ENCODE peak calls at places on chromosomes 3 and 15, in six cellular contexts. U is sigmoid colon, T is K562, F is stomach, B is suprapubic skin, R is GM12878. A is an unnamed sample.

GRCh38 chr15:29111705-29112281 is 157.8 kb downstream of the NSMCE3 start:
- DNase-seq in U (no peak), T (no peak), F (no peak), B (no peak), R (no peak), A (no peak)

GRCh38 chr3:185332026-185332735 is 30.8 kb upstream of the MAP3K13 start:
- DNase-seq in U (no peak), T (no peak), F (no peak), B (no peak), R (peak), A (no peak)

GRCh38 chr3:29463306-29463705 is 182.4 kb downstream of the RBMS3 start:
- DNase-seq in U (no peak), T (no peak), F (no peak), B (no peak), R (no peak), A (no peak)

GRCh38 chr3:56885461-56885860 is 83.7 kb upstream of the ARHGEF3 start:
- DNase-seq in U (no peak), T (no peak), F (no peak), B (no peak), R (no peak), A (no peak)

GRCh38 chr3:195558602-195559001 is 15.5 kb upstream of the PPP1R2 start:
- DNase-seq in U (no peak), T (peak), F (no peak), B (no peak), R (no peak), A (peak)

GRCh38 chr3:172213168-172213567 is 173.8 kb downstream of the FNDC3B start:
- DNase-seq in U (no peak), T (no peak), F (no peak), B (no peak), R (peak), A (no peak)

GRCh38 chr15:37995461-37996347 is 61.3 kb downstream of the TMCO5A start:
- DNase-seq in U (no peak), T (no peak), F (no peak), B (no peak), R (peak), A (no peak)

GRCh38 chr3:186207515-186207914 is 98.6 kb upstream of the ETV5 start:
- DNase-seq in U (no peak), T (no peak), F (no peak), B (no peak), R (no peak), A (no peak)

GRCh38 chr15:69303337-69304175 is 4.8 kb downstream of the PAQR5 start:
- DNase-seq in U (no peak), T (peak), F (no peak), B (no peak), R (no peak), A (no peak)

GRCh38 chr3:172153335-172153861 is 114.0 kb downstream of the FNDC3B start:
- DNase-seq in U (peak), T (no peak), F (peak), B (peak), R (no peak), A (peak)

GRCh38 chr3:55333041-55333440 is 154.1 kb downstream of the WNT5A start:
- DNase-seq in U (no peak), T (no peak), F (no peak), B (no peak), R (no peak), A (no peak)

GRCh38 chr3:15860014-15860934 is 62.5 kb upstream of the ANKRD28 start:
- DNase-seq in U (peak), T (peak), F (peak), B (peak), R (no peak), A (peak)

GRCh38 chr3:113051222-113051804 is 60.5 kb downstream of the GTPBP8 start:
- DNase-seq in U (peak), T (peak), F (peak), B (peak), R (peak), A (no peak)

GRCh38 chr3:154338570-154338969 is 14.3 kb upstream of the DHX36 start:
- DNase-seq in U (no peak), T (no peak), F (no peak), B (no peak), R (no peak), A (no peak)

GRCh38 chr3:62028236-62028635 is 345.1 kb downstream of the FEZF2 start:
- DNase-seq in U (no peak), T (no peak), F (no peak), B (no peak), R (no peak), A (no peak)

GRCh38 chr3:42517143-42517542 is 14.7 kb downstream of the VIPR1 start:
- DNase-seq in U (no peak), T (no peak), F (no peak), B (no peak), R (no peak), A (no peak)

GRCh38 chr3:11288021-11288491 is 15.9 kb downstream of the ATG7 start:
- DNase-seq in U (no peak), T (no peak), F (no peak), B (no peak), R (no peak), A (no peak)

GRCh38 chr15:56868251-56868650 is 50.2 kb upstream of the TCF12 start:
- DNase-seq in U (no peak), T (no peak), F (no peak), B (no peak), R (no peak), A (no peak)

GRCh38 chr15:60760646-60761504 is 281.9 kb upstream of the ICE2 start:
- DNase-seq in U (no peak), T (no peak), F (no peak), B (no peak), R (no peak), A (no peak)

GRCh38 chr3:33047842-33048834 is 48.8 kb downstream of the GLB1 start:
- DNase-seq in U (no peak), T (no peak), F (no peak), B (no peak), R (no peak), A (no peak)

GRCh38 chr15:40929730-40930429 is 740 bp downstream of the DLL4 start:
- DNase-seq in U (no peak), T (peak), F (peak), B (peak), R (no peak), A (peak)

GRCh38 chr3:148036331-148036881 is 627.2 kb downstream of the ZIC1 start:
- DNase-seq in U (no peak), T (no peak), F (no peak), B (no peak), R (no peak), A (no peak)

GRCh38 chr15:85555875-85556617 is 175.6 kb downstream of the AKAP13 start:
- DNase-seq in U (no peak), T (no peak), F (no peak), B (no peak), R (no peak), A (no peak)

GRCh38 chr15:96270581-96271172 is 59.8 kb upstream of the NR2F2 start:
- DNase-seq in U (no peak), T (no peak), F (no peak), B (no peak), R (no peak), A (no peak)

GRCh38 chr3:187748050-187748481 is 2.8 kb upstream of the BCL6 start:
- DNase-seq in U (peak), T (peak), F (peak), B (peak), R (no peak), A (no peak)

GRCh38 chr15:85142324-85142723 is 160.7 kb downstream of the PDE8A start:
- DNase-seq in U (no peak), T (no peak), F (no peak), B (no peak), R (no peak), A (no peak)

GRCh38 chr15:42984534-42985034 is 64.0 kb upstream of the TTBK2 start:
- DNase-seq in U (no peak), T (peak), F (no peak), B (no peak), R (no peak), A (no peak)
- TF ChIP-seq CTCF in U (no peak), T (no peak), F (no peak), B (no peak), R (no peak), A (no peak)

GRCh38 chr15:67063689-67064606 is 1.5 kb upstream of the SMAD3 start:
- DNase-seq in U (no peak), T (peak), F (peak), B (no peak), R (no peak), A (peak)

GRCh38 chr15:67066041-67067021 is 929 bp downstream of the SMAD3 start:
- DNase-seq in U (peak), T (peak), F (no peak), B (no peak), R (no peak), A (no peak)

GRCh38 chr15:67064607-67065530 is 533 bp upstream of the SMAD3 start:
- DNase-seq in U (peak), T (peak), F (peak), B (peak), R (no peak), A (peak)

GRCh38 chr15:67067161-67067853 is 1.9 kb downstream of the SMAD3 start:
- DNase-seq in U (no peak), T (no peak), F (no peak), B (no peak), R (no peak), A (no peak)

GRCh38 chr15:67065531-67066005 is at the start of gene SMAD3:
- DNase-seq in U (peak), T (no peak), F (peak), B (peak), R (no peak), A (peak)
- TF ChIP-seq POLR2A in U (peak), T (peak), F (peak), B (peak), R (peak), A (peak)

GRCh38 chr15:74631935-74632560 is 16.4 kb downstream of the CLK3 start:
- DNase-seq in U (no peak), T (peak), F (peak), B (no peak), R (no peak), A (no peak)

GRCh38 chr15:74631087-74631385 is 15.4 kb downstream of the CLK3 start:
- DNase-seq in U (no peak), T (no peak), F (no peak), B (no peak), R (no peak), A (no peak)

GRCh38 chr15:74631408-74631807 is 15.8 kb downstream of the CLK3 start:
- DNase-seq in U (no peak), T (no peak), F (no peak), B (no peak), R (no peak), A (no peak)

GRCh38 chr15:74628949-74629348 is 13.3 kb downstream of the CLK3 start:
- DNase-seq in U (no peak), T (no peak), F (no peak), B (no peak), R (no peak), A (no peak)

GRCh38 chr15:74630284-74631086 is 14.8 kb downstream of the CLK3 start:
- DNase-seq in U (no peak), T (no peak), F (no peak), B (no peak), R (no peak), A (no peak)
- TF ChIP-seq POLR2AphosphoS5 in U (no peak), T (peak), F (no peak), B (no peak), R (peak), A (no peak)

DNA sequence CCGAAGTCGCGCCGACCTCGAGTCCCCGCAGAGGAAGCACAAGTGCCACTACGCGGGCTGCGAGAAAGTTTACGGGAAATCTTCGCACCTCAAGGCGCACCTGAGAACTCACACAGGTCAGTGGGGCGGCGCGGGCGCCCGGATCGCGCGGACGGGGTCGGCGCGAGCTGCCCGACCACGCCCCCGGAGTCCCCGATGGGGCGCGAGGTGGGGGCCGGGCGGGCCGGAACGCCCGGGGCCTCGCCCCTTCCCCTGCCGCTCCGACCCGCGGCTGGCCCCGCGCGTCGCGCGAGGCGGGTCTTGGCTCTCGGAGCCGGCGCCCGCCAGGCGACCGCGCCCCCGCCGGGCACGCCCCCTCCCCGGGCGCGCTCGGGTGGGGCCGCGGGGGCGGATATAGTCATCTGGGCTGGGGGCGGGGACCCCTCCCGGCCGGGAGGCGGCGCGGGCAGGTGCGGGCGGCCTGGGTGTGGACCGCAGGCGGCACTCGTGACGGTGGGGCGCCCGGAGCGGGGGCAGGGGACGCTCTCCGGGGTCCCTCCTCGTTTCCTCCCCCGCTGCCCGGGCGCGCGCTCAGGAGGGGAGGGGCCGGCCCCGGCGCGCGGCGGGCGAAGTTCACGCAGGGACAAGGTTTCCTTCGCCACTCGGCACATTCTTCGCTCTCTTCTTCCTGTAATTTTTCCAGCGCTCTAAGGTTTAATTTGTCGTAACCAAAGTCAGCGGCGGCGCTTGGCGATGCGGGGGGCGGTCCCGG is 1.2 kb downstream of the KLF13 start:
- DNase-seq in U (peak), T (peak), F (peak), B (peak), R (no peak), A (peak)
- TF ChIP-seq CTCF in U (no peak), T (no peak), F (no peak), B (no peak), R (no peak), A (peak)

GRCh38 chr15:77035999-77036471 is 34.9 kb downstream of the TSPAN3 start:
- DNase-seq in U (peak), T (no peak), F (peak), B (peak), R (no peak), A (no peak)

GRCh38 chr15:77033729-77034619 is 36.9 kb downstream of the TSPAN3 start:
- DNase-seq in U (peak), T (no peak), F (peak), B (peak), R (no peak), A (no peak)

GRCh38 chr15:77033417-77033728 is 37.5 kb downstream of the TSPAN3 start:
- DNase-seq in U (peak), T (no peak), F (peak), B (no peak), R (no peak), A (peak)

GRCh38 chr15:77035584-77035983 is 35.3 kb downstream of the TSPAN3 start:
- DNase-seq in U (peak), T (no peak), F (peak), B (no peak), R (no peak), A (no peak)

DNA sequence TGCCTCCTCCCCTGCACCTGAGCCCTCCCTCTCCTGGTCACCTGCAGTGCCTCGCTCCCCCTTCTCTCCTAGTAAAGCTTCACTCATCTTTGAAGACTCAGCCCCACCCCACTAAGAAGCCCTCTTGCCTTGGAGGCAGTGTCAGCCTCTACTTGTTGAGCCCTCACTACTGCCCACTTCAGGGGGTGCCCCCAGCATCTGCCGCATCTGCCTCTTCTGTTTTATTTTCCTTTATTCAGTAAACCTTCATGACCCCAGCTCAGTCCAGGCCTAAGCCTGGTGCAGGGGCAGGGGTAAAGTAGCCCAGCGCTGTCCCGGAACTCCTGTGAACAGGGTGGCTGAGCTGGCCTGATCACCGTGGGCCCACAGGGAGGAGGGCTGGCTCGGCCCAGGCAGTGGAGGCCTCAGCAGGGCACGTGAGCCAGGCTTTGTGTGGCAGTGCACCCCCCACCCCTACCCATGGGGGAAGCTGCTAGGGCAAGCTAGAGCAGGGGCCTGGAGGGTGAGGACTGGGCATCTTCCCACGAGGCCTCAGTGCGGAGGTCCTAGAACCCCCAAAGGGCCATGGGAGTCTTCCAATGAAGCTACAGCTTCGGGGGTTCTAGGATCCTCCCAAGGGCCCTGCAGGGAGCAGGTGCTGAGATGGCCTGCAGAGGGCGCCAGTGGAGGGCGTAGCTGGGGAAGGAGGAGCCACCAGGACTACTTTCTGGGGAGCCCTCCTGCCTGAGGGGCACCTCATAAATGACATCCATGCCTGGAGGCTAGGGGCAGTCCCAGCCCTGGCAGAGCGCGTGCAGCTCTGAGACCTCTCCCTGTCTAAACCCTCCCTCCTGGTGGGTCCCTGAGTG is 36.1 kb downstream of the TSPAN3 start:
- DNase-seq in U (peak), T (peak), F (peak), B (peak), R (no peak), A (no peak)
- TF ChIP-seq POLR2A in U (no peak), T (no peak), F (no peak), B (no peak), R (peak), A (no peak)

GRCh38 chr3:87267953-87268645 is 8.3 kb downstream of the POU1F1 start:
- DNase-seq in U (no peak), T (no peak), F (no peak), B (no peak), R (no peak), A (no peak)

GRCh38 chr3:87268646-87269211 is 7.7 kb downstream of the POU1F1 start:
- DNase-seq in U (no peak), T (no peak), F (no peak), B (no peak), R (no peak), A (no peak)

GRCh38 chr3:87272718-87273337 is 3.6 kb downstream of the POU1F1 start:
- DNase-seq in U (no peak), T (no peak), F (no peak), B (no peak), R (no peak), A (no peak)

GRCh38 chr3:87269723-87270122 is 6.7 kb downstream of the POU1F1 start:
- DNase-seq in U (no peak), T (no peak), F (no peak), B (no peak), R (no peak), A (no peak)

GRCh38 chr3:87270908-87271727 is 5.3 kb downstream of the POU1F1 start:
- DNase-seq in U (no peak), T (no peak), F (no peak), B (no peak), R (no peak), A (no peak)
- TF ChIP-seq POLR2AphosphoS5 in U (no peak), T (no peak), F (no peak), B (no peak), R (no peak), A (no peak)

DNA sequence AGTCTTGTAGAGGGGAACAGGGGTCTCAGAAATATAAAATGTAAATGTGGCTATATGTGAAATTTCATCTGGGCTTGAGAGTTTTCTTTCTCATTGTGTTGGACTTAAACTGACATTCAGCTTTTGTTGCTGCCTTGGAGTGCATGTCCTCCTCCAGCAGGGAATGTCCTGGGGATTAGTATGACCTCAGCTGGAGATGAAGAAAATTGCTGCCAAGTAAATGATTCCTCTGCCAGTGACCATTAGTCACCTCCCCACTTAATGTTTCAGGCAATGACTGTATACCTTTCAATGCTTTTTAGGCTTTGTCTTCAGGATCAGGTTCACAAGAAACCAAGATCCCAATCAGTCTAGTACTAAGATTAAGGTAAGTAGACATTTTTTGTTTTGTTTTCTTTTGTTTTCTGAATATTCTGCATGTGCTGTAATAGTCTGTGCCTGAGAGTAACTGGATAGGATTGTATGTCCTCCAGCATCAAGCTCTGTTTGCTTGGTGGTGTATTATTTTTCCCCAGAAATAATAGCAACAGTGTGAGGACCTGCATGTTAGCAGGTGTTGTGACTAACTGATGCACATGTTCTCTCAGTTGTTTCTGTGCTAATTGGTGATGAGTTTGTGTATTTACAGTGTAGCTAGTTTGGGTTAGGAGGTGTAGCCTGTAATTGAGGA is 18.1 kb upstream of the SLC22A13 start:
- DNase-seq in U (no peak), T (no peak), F (no peak), B (no peak), R (no peak), A (no peak)
- TF ChIP-seq CTCF in U (no peak), T (no peak), F (no peak), B (no peak), R (no peak), A (no peak)

GRCh38 chr3:170425491-170426239 is 7.0 kb downstream of the CLDN11 start:
- DNase-seq in U (no peak), T (peak), F (no peak), B (no peak), R (no peak), A (no peak)
- TF ChIP-seq POLR2A in U (no peak), T (no peak), F (no peak), B (no peak), R (no peak), A (no peak)

DNA sequence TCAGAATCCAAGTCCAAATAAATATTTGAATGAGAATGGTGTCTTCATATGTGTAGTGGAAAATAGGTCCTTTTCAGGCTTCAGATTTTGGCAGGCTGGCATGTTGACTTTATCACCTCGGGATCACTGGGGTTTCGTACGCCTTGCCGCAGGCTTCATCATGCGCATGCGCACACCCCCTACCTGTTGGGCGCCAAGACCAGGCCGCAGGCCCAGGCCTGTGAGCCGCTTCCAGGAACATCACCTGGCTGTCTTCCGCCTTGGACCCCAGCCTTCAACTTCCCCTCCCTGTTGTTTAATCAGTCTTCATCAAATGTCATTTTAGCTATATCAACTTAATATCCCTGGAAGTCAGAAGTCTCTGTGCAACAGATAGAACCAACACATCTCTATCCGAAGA is 334.6 kb downstream of the SOX2 start:
- DNase-seq in U (no peak), T (peak), F (no peak), B (peak), R (no peak), A (no peak)
- TF ChIP-seq POLR2AphosphoS5 in U (no peak), T (no peak), F (no peak), B (no peak), R (no peak), A (no peak)